ENCODE peak calls at places on chromosomes 7 and 10, in ten cellular contexts. J, Y, T, G, N, Q, M, U, K and O are unnamed samples.

GRCh38 chr7:98051118-98051744 is 55.4 kb upstream of the LMTK2 start:
- DNase-seq in G (peak), K (peak), U (peak), T (peak), Y (no peak), Q (no peak), N (no peak), J (no peak), M (peak), O (peak)

GRCh38 chr7:26346611-26347200 is 55.0 kb downstream of the SNX10 start:
- DNase-seq in G (no peak), T (no peak), U (no peak), J (no peak), K (no peak), M (no peak), Y (no peak), N (peak), Q (no peak), O (peak)

GRCh38 chr7:33044986-33045385 is 17.6 kb downstream of the NT5C3A start:
- DNase-seq in J (no peak), Q (no peak), G (no peak), Y (no peak), U (no peak), N (no peak), K (no peak), T (no peak), M (no peak), O (no peak)

GRCh38 chr7:32142649-32143048 is 72.4 kb upstream of the PDE1C start:
- DNase-seq in G (no peak), N (peak), Y (no peak), J (no peak), K (no peak), Q (no peak), T (no peak), M (no peak), U (no peak), O (peak)

GRCh38 chr7:13179775-13180448 is 492.5 kb downstream of the ARL4A start:
- DNase-seq in Y (no peak), N (no peak), Q (no peak), U (no peak), J (no peak), K (no peak), M (no peak), G (no peak), T (no peak), O (peak)

GRCh38 chr7:107201795-107202450 is 33.1 kb downstream of the HBP1 start:
- DNase-seq in Q (peak), N (peak), J (no peak), T (no peak), U (peak), Y (peak), K (peak), G (peak), M (peak), O (peak)

GRCh38 chr7:99476107-99476506 is 3.4 kb downstream of the ZNF789 start:
- DNase-seq in G (no peak), J (no peak), N (no peak), U (no peak), Y (no peak), T (no peak), K (no peak), Q (no peak), M (no peak), O (no peak)

GRCh38 chr7:2200584-2200980 is 32.2 kb downstream of the MAD1L1 start:
- DNase-seq in N (no peak), J (no peak), G (no peak), T (no peak), Y (no peak), U (no peak), M (no peak), Q (no peak), K (no peak), O (no peak)

GRCh38 chr7:23973264-23973663 is 263.2 kb downstream of the STK31 start:
- DNase-seq in T (no peak), U (no peak), Y (no peak), J (no peak), M (no peak), Q (no peak), K (no peak), N (no peak), G (no peak), O (no peak)

GRCh38 chr10:81873932-81874816 is 820 bp upstream of the NRG3 start:
- DNase-seq in J (no peak), K (peak), M (peak), G (no peak), U (peak), T (no peak), N (no peak), Q (peak), Y (peak), O (peak)

GRCh38 chr10:73653195-73653594 is 2.6 kb downstream of the SYNPO2L start:
- DNase-seq in U (no peak), Y (no peak), G (no peak), K (no peak), Q (no peak), J (no peak), N (no peak), M (no peak), T (no peak), O (no peak)
- H3K27ac ChIP-seq in U (no peak), Y (peak), G (no peak), K (no peak), Q (peak), J (no peak), N (no peak), M (no peak), T (no peak), O (peak)

GRCh38 chr10:62816179-62817119 is at the start of gene EGR2:
- DNase-seq in U (peak), G (peak), Q (peak), Y (peak), M (peak), T (peak), N (peak), J (peak), K (peak), O (peak)
- H3K27ac ChIP-seq in U (peak), G (peak), Q (peak), Y (peak), M (peak), T (peak), N (peak), J (peak), K (peak), O (peak)

GRCh38 chr10:113381906-113382562 is 170.8 kb upstream of the HABP2 start:
- DNase-seq in G (peak), N (peak), Q (no peak), T (peak), M (no peak), J (no peak), Y (no peak), K (no peak), U (no peak), O (peak)
- H3K27ac ChIP-seq in G (peak), N (peak), Q (peak), T (peak), M (peak), J (peak), Y (peak), K (no peak), U (no peak), O (no peak)

DNA sequence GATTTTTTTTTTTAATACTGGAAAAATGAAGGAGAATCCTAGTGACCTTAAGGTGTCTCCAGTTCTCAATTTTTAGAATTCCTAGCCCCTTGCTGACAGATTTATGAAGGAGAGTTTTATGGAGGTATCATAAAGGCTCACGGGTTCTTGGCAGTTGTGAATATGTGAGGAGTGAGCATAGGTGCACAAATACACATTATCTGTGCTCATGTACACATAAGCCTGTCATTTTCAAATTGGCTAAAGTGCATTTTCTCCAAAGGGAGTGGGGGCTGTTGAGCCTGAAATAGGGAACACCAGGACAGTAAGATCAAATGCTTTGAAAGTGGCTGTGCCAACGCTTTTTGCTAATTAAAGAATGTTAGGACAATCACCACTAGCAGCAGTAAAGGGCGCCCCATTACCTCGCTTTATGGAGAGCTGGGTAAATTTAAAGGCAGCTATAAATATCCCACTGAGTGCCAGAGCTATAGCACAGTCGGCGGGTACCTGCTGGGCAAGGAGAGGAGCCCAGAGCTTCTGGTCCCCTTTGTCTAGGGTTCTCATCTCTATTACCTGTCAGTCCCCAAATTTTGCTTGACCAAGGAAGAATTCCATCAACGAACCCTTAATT is 8.4 kb upstream of the LRRC4 start:
- DNase-seq in T (no peak), K (no peak), Y (no peak), J (no peak), Q (no peak), N (no peak), G (no peak), M (no peak), U (no peak), O (no peak)
- H3K27ac ChIP-seq in T (no peak), K (no peak), Y (no peak), J (no peak), Q (no peak), N (no peak), G (no peak), M (no peak), U (no peak), O (no peak)

DNA sequence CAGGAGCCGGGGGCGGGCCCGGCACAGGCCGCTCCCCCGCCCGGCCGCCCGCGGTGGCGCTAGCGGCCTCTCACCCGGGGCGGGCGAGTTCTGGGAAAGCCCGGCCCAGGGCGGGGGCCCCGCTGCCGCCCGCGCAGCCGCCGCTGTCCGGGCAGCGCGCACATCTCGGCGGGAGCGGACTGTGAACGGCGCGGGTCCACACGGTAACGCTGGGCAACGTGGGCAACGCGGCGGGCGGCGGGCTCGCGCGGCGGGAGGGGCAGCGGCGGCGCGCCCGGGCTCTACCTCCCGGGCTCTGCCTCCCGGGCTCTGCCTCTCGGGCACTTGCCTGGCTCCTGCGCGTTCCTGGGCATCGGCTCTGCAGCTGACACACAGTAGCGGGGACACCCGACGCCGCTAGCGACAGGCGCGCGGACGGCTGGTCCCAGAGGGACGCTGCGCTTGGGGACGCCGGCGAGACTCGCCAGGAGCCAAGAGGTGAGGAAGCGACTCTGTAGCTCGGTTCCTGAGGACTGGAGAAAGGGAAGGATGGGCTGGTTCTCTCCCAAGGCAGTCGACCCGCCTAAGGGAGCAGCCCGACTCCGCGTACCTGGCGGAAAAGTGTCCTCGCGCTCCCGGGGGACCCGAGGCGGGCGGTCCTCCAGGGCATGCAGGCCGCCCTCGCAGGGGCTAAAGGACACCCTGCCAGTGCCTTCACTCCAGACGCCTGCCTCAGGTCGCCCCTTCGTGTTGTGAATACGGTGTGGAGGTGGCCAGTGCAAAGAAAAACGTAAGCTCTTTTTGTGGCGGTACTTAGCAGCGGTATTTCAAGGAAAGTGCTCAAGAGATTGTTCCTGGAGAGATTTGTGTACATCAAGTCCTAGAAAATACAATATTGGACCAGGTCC is at the start of gene PLCE1:
- DNase-seq in K (peak), N (peak), Y (peak), J (no peak), U (peak), G (no peak), T (no peak), Q (peak), M (peak), O (peak)
- H3K27ac ChIP-seq in K (peak), N (peak), Y (peak), J (peak), U (no peak), G (no peak), T (no peak), Q (no peak), M (peak), O (no peak)